ENCODE peak calls at places on chromosome 10, in four cellular contexts. One of them, this sample, is unnamed. For H3K36me3, the result is how much of the 10 kb centered on the place peaks cover.

GRCh38 chr10:43320226-43320625 is 51.2 kb upstream of the FXYD4 start:
- DNase-seq in pancreas: no peak
- DNase-seq in SJSA1: no peak
- DNase-seq in heart right ventricle: no peak
- DNase-seq in this sample: no peak

GRCh38 chr10:49037187-49037586 is 78.1 kb downstream of the VSTM4 start:
- DNase-seq in pancreas: no peak
- DNase-seq in SJSA1: no peak
- DNase-seq in heart right ventricle: no peak
- DNase-seq in this sample: no peak

GRCh38 chr10:44857363-44858016 is 53.6 kb upstream of the TMEM72 start:
- DNase-seq in pancreas: peak
- DNase-seq in SJSA1: peak
- DNase-seq in heart right ventricle: peak
- DNase-seq in this sample: no peak

GRCh38 chr10:79046326-79046725 is 22.4 kb upstream of the ZMIZ1 start:
- DNase-seq in heart right ventricle: no peak
- DNase-seq in pancreas: peak
- DNase-seq in SJSA1: no peak
- DNase-seq in this sample: peak

GRCh38 chr10:34854147-34854601 is 39.1 kb upstream of the PARD3 start:
- DNase-seq in pancreas: no peak
- DNase-seq in heart right ventricle: peak
- DNase-seq in SJSA1: peak
- DNase-seq in this sample: no peak

GRCh38 chr10:70267161-70267933 is 16.5 kb downstream of the NPFFR1 start:
- DNase-seq in heart right ventricle: no peak
- DNase-seq in SJSA1: peak
- DNase-seq in pancreas: no peak
- DNase-seq in this sample: no peak

GRCh38 chr10:132634241-132634946 is 96.8 kb downstream of the INPP5A start:
- DNase-seq in heart right ventricle: no peak
- DNase-seq in SJSA1: peak
- DNase-seq in pancreas: no peak
- DNase-seq in this sample: no peak

GRCh38 chr10:99450156-99450555 is 19.7 kb upstream of the GOT1 start:
- DNase-seq in SJSA1: no peak
- DNase-seq in heart right ventricle: no peak
- DNase-seq in pancreas: no peak
- DNase-seq in this sample: no peak

GRCh38 chr10:22573820-22574569 is 140.4 kb downstream of the PIP4K2A start:
- DNase-seq in SJSA1: peak
- DNase-seq in heart right ventricle: peak
- DNase-seq in pancreas: peak
- DNase-seq in this sample: no peak

GRCh38 chr10:130479146-130479545 is 343.0 kb downstream of the GLRX3 start:
- DNase-seq in SJSA1: no peak
- DNase-seq in heart right ventricle: no peak
- DNase-seq in pancreas: no peak
- DNase-seq in this sample: no peak

GRCh38 chr10:11397980-11398580 is 213.4 kb downstream of the USP6NL start:
- DNase-seq in heart right ventricle: peak
- DNase-seq in SJSA1: no peak
- DNase-seq in pancreas: no peak
- DNase-seq in this sample: no peak

GRCh38 chr10:93481931-93482834 is at the start of gene MYOF:
- DNase-seq in pancreas: peak
- DNase-seq in SJSA1: peak
- DNase-seq in heart right ventricle: peak
- DNase-seq in this sample: peak

GRCh38 chr10:42982886-42983594 is 93.8 kb upstream of the RET start:
- DNase-seq in heart right ventricle: no peak
- DNase-seq in SJSA1: no peak
- DNase-seq in pancreas: peak
- DNase-seq in this sample: no peak

GRCh38 chr10:128150045-128150493 is 23.8 kb upstream of the MKI67 start:
- DNase-seq in SJSA1: peak
- DNase-seq in heart right ventricle: peak
- DNase-seq in pancreas: peak
- DNase-seq in this sample: peak

GRCh38 chr10:111076191-111076681 is 593 bp upstream of the ADRA2A start:
- DNase-seq in heart right ventricle: peak
- DNase-seq in pancreas: peak
- DNase-seq in SJSA1: peak
- DNase-seq in this sample: peak

GRCh38 chr10:86293323-86293840 is 73.2 kb downstream of the GRID1 start:
- DNase-seq in heart right ventricle: no peak
- DNase-seq in pancreas: no peak
- DNase-seq in SJSA1: no peak
- DNase-seq in this sample: peak

GRCh38 chr10:94199565-94199964 is 163.2 kb downstream of the NOC3L start:
- DNase-seq in SJSA1: no peak
- DNase-seq in heart right ventricle: no peak
- DNase-seq in pancreas: no peak
- DNase-seq in this sample: no peak

GRCh38 chr10:17109475-17110207 is 20.0 kb downstream of the CUBN start:
- DNase-seq in pancreas: no peak
- DNase-seq in SJSA1: peak
- DNase-seq in heart right ventricle: no peak
- DNase-seq in this sample: no peak

GRCh38 chr10:51964630-51965029 is 265.2 kb upstream of the CSTF2T start:
- DNase-seq in heart right ventricle: no peak
- DNase-seq in SJSA1: no peak
- DNase-seq in pancreas: no peak
- DNase-seq in this sample: no peak

GRCh38 chr10:16965740-16966447 is 148.7 kb upstream of the RSU1 start:
- DNase-seq in SJSA1: peak
- DNase-seq in heart right ventricle: no peak
- DNase-seq in pancreas: peak
- DNase-seq in this sample: no peak

GRCh38 chr10:60148266-60148840 is 241.3 kb downstream of the ANK3 start:
- DNase-seq in heart right ventricle: peak
- DNase-seq in pancreas: peak
- DNase-seq in SJSA1: peak
- DNase-seq in this sample: no peak

GRCh38 chr10:45034301-45034700 is 33.6 kb downstream of the ZNF22 start:
- DNase-seq in pancreas: no peak
- DNase-seq in heart right ventricle: no peak
- DNase-seq in SJSA1: no peak
- DNase-seq in this sample: no peak

GRCh38 chr10:3786295-3786981 is 1.4 kb upstream of the KLF6 start:
- DNase-seq in SJSA1: peak
- DNase-seq in heart right ventricle: peak
- DNase-seq in pancreas: peak
- DNase-seq in this sample: peak

GRCh38 chr10:71838264-71839211 is 12.5 kb downstream of the PSAP start:
- DNase-seq in SJSA1: peak
- DNase-seq in pancreas: no peak
- DNase-seq in heart right ventricle: no peak
- DNase-seq in this sample: no peak

GRCh38 chr10:47424231-47424630 is 40.1 kb upstream of the ZNF488 start:
- DNase-seq in heart right ventricle: no peak
- DNase-seq in SJSA1: no peak
- DNase-seq in pancreas: no peak
- DNase-seq in this sample: no peak

GRCh38 chr10:94042001-94042813 is 48.5 kb downstream of the PLCE1 start:
- DNase-seq in pancreas: no peak
- DNase-seq in SJSA1: peak
- DNase-seq in heart right ventricle: no peak
- DNase-seq in this sample: no peak

GRCh38 chr10:109972372-109973001 is 35.3 kb upstream of the ADD3 start:
- DNase-seq in SJSA1: no peak
- DNase-seq in pancreas: no peak
- DNase-seq in heart right ventricle: no peak
- DNase-seq in this sample: no peak

GRCh38 chr10:102280397-102281015 is 35.2 kb downstream of the GBF1 start:
- DNase-seq in pancreas: no peak
- DNase-seq in heart right ventricle: peak
- DNase-seq in SJSA1: no peak
- DNase-seq in this sample: no peak

GRCh38 chr10:62402503-62402902 is 28.3 kb downstream of the ZNF365 start:
- DNase-seq in pancreas: no peak
- DNase-seq in SJSA1: no peak
- DNase-seq in heart right ventricle: no peak
- DNase-seq in this sample: no peak

GRCh38 chr10:123491692-123492415 is 174.3 kb upstream of the GPR26 start:
- DNase-seq in SJSA1: no peak
- DNase-seq in pancreas: no peak
- DNase-seq in heart right ventricle: no peak
- DNase-seq in this sample: no peak

GRCh38 chr10:1708746-1709145 is 28.6 kb downstream of the ADARB2 start:
- DNase-seq in pancreas: no peak
- DNase-seq in heart right ventricle: no peak
- DNase-seq in SJSA1: no peak
- DNase-seq in this sample: no peak

GRCh38 chr10:70440296-70441160 is 953 bp downstream of the NODAL start:
- DNase-seq in pancreas: no peak
- DNase-seq in SJSA1: no peak
- DNase-seq in heart right ventricle: no peak
- DNase-seq in this sample: no peak

GRCh38 chr10:4316166-4316810 is 509.7 kb upstream of the AKR1E2 start:
- DNase-seq in heart right ventricle: peak
- DNase-seq in pancreas: no peak
- DNase-seq in SJSA1: peak
- DNase-seq in this sample: no peak

GRCh38 chr10:14926061-14926470 is 27.8 kb downstream of the DCLRE1C start:
- DNase-seq in heart right ventricle: no peak
- DNase-seq in SJSA1: no peak
- DNase-seq in pancreas: no peak
- DNase-seq in this sample: no peak

GRCh38 chr10:14923972-14924371 is 29.9 kb downstream of the DCLRE1C start:
- DNase-seq in pancreas: no peak
- DNase-seq in heart right ventricle: no peak
- DNase-seq in SJSA1: no peak
- DNase-seq in this sample: no peak

GRCh38 chr10:14925268-14925667 is 28.6 kb downstream of the DCLRE1C start:
- DNase-seq in pancreas: no peak
- DNase-seq in heart right ventricle: no peak
- DNase-seq in SJSA1: no peak
- DNase-seq in this sample: no peak

DNA sequence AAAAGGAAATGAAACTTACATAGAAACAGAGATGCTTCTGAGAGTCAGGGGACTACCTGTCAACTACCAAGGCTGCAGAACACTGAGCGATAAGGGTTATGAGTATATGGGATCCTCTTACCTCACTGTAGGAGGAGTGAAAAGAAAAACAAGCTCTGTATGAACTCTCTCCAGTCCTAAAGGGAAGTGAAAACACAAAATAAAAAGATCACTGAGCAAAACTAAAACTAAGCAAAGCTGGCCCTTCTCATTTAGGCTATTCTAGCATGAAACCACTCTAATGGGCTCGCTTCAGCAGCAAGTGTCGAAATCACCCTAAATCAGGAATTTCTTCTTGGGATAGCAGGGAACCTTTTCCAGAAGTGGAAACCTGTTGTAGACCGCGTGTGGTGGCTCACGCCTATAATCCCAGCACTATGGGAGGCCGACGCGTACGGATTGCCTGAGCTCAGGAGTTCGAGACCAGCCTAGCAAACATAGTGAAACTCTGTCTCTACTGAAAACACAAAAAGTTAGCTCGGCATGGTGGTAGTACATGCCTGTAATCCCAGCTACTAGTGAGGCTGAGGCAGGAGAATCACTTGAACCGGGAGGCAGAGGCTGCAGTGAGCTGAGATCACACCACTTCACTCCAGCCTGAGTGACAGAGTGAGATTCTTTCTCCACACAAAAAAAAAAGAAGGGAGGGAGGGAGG is 27.0 kb downstream of the DCLRE1C start:
- DNase-seq in heart right ventricle: no peak
- DNase-seq in SJSA1: no peak
- DNase-seq in pancreas: no peak
- DNase-seq in this sample: no peak
- H3K36me3 ChIP-seq in heart right ventricle: half or more
- H3K36me3 ChIP-seq in SJSA1: half or more
- H3K36me3 ChIP-seq in pancreas: under half
- H3K36me3 ChIP-seq in this sample: under half

DNA sequence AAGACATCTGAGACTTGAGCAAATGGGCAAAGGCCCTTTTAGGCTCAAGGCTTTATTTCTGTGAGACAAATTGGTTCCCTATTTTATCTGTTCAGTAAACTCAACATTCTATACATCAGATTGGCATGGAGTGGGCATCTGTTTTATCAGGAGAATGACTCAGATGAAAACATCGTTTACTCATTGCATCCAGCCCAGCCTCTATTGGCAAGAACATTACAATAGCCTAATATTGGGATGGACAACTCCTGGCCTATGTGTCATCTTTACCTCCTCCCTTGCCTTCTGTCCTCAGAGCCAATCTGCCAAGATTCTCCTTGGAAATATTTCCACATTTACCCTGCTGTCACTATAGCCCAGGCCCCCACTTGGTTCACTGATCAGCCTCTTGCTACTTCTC is 5.5 kb upstream of the BLNK start:
- DNase-seq in pancreas: no peak
- DNase-seq in heart right ventricle: no peak
- DNase-seq in SJSA1: no peak
- DNase-seq in this sample: no peak
- H3K27ac ChIP-seq in pancreas: peak
- H3K27ac ChIP-seq in heart right ventricle: no peak
- H3K27ac ChIP-seq in SJSA1: no peak
- H3K27ac ChIP-seq in this sample: no peak

DNA sequence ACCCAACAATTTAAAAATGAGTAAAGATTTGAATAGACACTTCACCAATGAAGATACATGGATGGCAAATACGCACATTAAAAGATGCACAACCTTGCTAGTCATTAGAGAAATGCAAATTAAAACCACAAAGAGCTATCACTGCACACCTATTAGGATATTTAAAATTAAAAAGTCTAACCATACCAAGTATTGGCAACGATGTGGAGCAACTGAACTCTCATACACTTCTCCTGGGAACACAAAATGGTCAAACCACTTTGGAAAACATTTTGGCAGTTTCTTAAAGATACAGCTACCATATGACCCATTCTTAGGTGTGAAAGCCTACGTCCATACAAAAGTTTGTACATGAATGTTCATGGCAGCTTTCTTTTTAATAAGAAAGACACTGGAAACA is 36.1 kb downstream of the DCLRE1C start:
- DNase-seq in pancreas: no peak
- DNase-seq in SJSA1: no peak
- DNase-seq in heart right ventricle: no peak
- DNase-seq in this sample: no peak
- H3K36me3 ChIP-seq in pancreas: under half
- H3K36me3 ChIP-seq in SJSA1: half or more
- H3K36me3 ChIP-seq in heart right ventricle: half or more
- H3K36me3 ChIP-seq in this sample: under half

GRCh38 chr10:121678631-121679174 is 80.5 kb upstream of the FGFR2 start:
- DNase-seq in SJSA1: no peak
- DNase-seq in heart right ventricle: no peak
- DNase-seq in pancreas: no peak
- DNase-seq in this sample: no peak
- H3K27ac ChIP-seq in SJSA1: no peak
- H3K27ac ChIP-seq in heart right ventricle: no peak
- H3K27ac ChIP-seq in pancreas: no peak
- H3K27ac ChIP-seq in this sample: no peak

GRCh38 chr10:30028452-30029045 is 30.8 kb downstream of the JCAD start:
- DNase-seq in pancreas: no peak
- DNase-seq in heart right ventricle: no peak
- DNase-seq in SJSA1: no peak
- DNase-seq in this sample: no peak
- H3K36me3 ChIP-seq in pancreas: under half
- H3K36me3 ChIP-seq in heart right ventricle: half or more
- H3K36me3 ChIP-seq in SJSA1: half or more
- H3K36me3 ChIP-seq in this sample: under half